ENCODE peak calls at places on chromosome 13, in nine cellular contexts. J is CD4-positive, alpha-beta T cell; E is GM23248; W is breast epithelium; H is mammary epithelial cell; X is dorsolateral prefrontal cortex; A is heart right ventricle; Z is Karpas-422; S is H9. U is an unnamed sample. For H3K27me3, the result is how much of the 10 kb centered on the place peaks cover.

GRCh38 chr13:46530084-46530935 is 22.7 kb upstream of the LRCH1 start:
- DNase-seq in J (no peak), E (peak), W (no peak), H (peak), X (no peak), A (no peak), Z (no peak), S (no peak), U (no peak)

GRCh38 chr13:105518086-105518485 is 1017.4 kb downstream of the EFNB2 start:
- DNase-seq in J (no peak), E (no peak), W (no peak), H (no peak), X (no peak), A (no peak), Z (no peak), S (no peak), U (no peak)

GRCh38 chr13:77691871-77692270 is 5.6 kb upstream of the SLAIN1 start:
- DNase-seq in J (no peak), E (no peak), W (no peak), H (no peak), X (no peak), A (no peak), Z (no peak), S (no peak), U (no peak)

GRCh38 chr13:74301200-74302063 is 167.2 kb upstream of the KLF12 start:
- DNase-seq in J (no peak), E (peak), W (no peak), H (no peak), X (no peak), A (no peak), Z (no peak), S (no peak), U (no peak)

GRCh38 chr13:83498045-83498444 is 384.2 kb downstream of the SLITRK1 start:
- DNase-seq in J (no peak), E (no peak), W (no peak), H (peak), X (no peak), A (no peak), Z (no peak), S (no peak), U (no peak)

GRCh38 chr13:31427151-31427867 is 227.5 kb downstream of the B3GLCT start:
- DNase-seq in J (no peak), E (no peak), W (no peak), H (no peak), X (no peak), A (no peak), Z (no peak), S (no peak), U (no peak)

GRCh38 chr13:104984296-104984818 is 1551.1 kb downstream of the EFNB2 start:
- DNase-seq in J (no peak), E (no peak), W (no peak), H (peak), X (peak), A (peak), Z (no peak), S (no peak), U (no peak)

GRCh38 chr13:41008349-41008980 is 10.7 kb downstream of the ELF1 start:
- DNase-seq in J (no peak), E (peak), W (no peak), H (peak), X (no peak), A (no peak), Z (no peak), S (no peak), U (no peak)

GRCh38 chr13:30881191-30881651 is 24.9 kb upstream of the MEDAG start:
- DNase-seq in J (no peak), E (peak), W (no peak), H (no peak), X (no peak), A (no peak), Z (no peak), S (no peak), U (no peak)

GRCh38 chr13:76832258-76832988 is 53.8 kb downstream of the KCTD12 start:
- DNase-seq in J (no peak), E (no peak), W (no peak), H (no peak), X (no peak), A (no peak), Z (no peak), S (no peak), U (no peak)

GRCh38 chr13:103140001-103140671 is 73.9 kb upstream of the SLC10A2 start:
- DNase-seq in J (no peak), E (peak), W (no peak), H (peak), X (no peak), A (no peak), Z (peak), S (peak), U (no peak)

GRCh38 chr13:36981156-36981743 is 17.9 kb downstream of the ALG5 start:
- DNase-seq in J (no peak), E (peak), W (no peak), H (peak), X (no peak), A (no peak), Z (peak), S (no peak), U (no peak)

GRCh38 chr13:109971006-109971744 is 184.8 kb upstream of the IRS2 start:
- DNase-seq in J (no peak), E (peak), W (no peak), H (no peak), X (no peak), A (no peak), Z (no peak), S (no peak), U (no peak)

GRCh38 chr13:98228661-98229349 is 51.7 kb upstream of the RNF113B start:
- DNase-seq in J (no peak), E (peak), W (no peak), H (no peak), X (no peak), A (no peak), Z (no peak), S (no peak), U (no peak)

GRCh38 chr13:50697746-50698526 is 145.6 kb downstream of the DLEU7 start:
- DNase-seq in J (no peak), E (no peak), W (no peak), H (no peak), X (no peak), A (no peak), Z (no peak), S (no peak), U (no peak)

GRCh38 chr13:31909889-31910551 is 121.6 kb upstream of the FRY start:
- DNase-seq in J (peak), E (peak), W (no peak), H (peak), X (peak), A (peak), Z (peak), S (no peak), U (no peak)

GRCh38 chr13:111139874-111140561 is 24.9 kb downstream of the ARHGEF7 start:
- DNase-seq in J (no peak), E (no peak), W (no peak), H (no peak), X (no peak), A (no peak), Z (no peak), S (no peak), U (no peak)

GRCh38 chr13:64591981-64592380 is 2638.2 kb downstream of the PCDH9 start:
- DNase-seq in J (no peak), E (peak), W (no peak), H (peak), X (no peak), A (no peak), Z (no peak), S (no peak), U (no peak)

GRCh38 chr13:66977156-66977555 is 253.0 kb downstream of the PCDH9 start:
- DNase-seq in J (no peak), E (no peak), W (no peak), H (no peak), X (no peak), A (no peak), Z (no peak), S (no peak), U (no peak)

GRCh38 chr13:30755678-30756077 is 20.3 kb downstream of the ALOX5AP start:
- DNase-seq in J (no peak), E (no peak), W (no peak), H (no peak), X (no peak), A (no peak), Z (no peak), S (no peak), U (no peak)

GRCh38 chr13:74839656-74840055 is 642.3 kb downstream of the TBC1D4 start:
- DNase-seq in J (no peak), E (peak), W (no peak), H (peak), X (no peak), A (no peak), Z (no peak), S (no peak), U (no peak)

GRCh38 chr13:113596321-113597200 is 12.0 kb downstream of the TFDP1 start:
- DNase-seq in J (no peak), E (no peak), W (no peak), H (no peak), X (no peak), A (no peak), Z (no peak), S (peak), U (no peak)

GRCh38 chr13:99542788-99543406 is 41.6 kb downstream of the TM9SF2 start:
- DNase-seq in J (no peak), E (no peak), W (no peak), H (no peak), X (no peak), A (no peak), Z (peak), S (no peak), U (peak)

GRCh38 chr13:81927347-81927746 is 1586.4 kb upstream of the SPRY2 start:
- DNase-seq in J (no peak), E (no peak), W (no peak), H (no peak), X (no peak), A (no peak), Z (no peak), S (peak), U (no peak)

GRCh38 chr13:26785845-26786630 is 25.5 kb upstream of the GPR12 start:
- DNase-seq in J (no peak), E (no peak), W (no peak), H (peak), X (peak), A (peak), Z (peak), S (peak), U (no peak)
- H3K27me3 ChIP-seq in J (under half), E (under half), W (under half), H (under half), X (under half), A (under half), Z (under half), S (under half), U (under half)

GRCh38 chr13:28097503-28097902 is 2.9 kb downstream of the FLT3 start:
- DNase-seq in J (no peak), E (no peak), W (no peak), H (no peak), X (no peak), A (no peak), Z (no peak), S (no peak), U (no peak)
- H3K27me3 ChIP-seq in J (under half), E (half or more), W (under half), H (under half), X (half or more), A (half or more), Z (under half), S (under half), U (under half)

GRCh38 chr13:59890064-59890463 is 273.7 kb downstream of the DIAPH3 start:
- DNase-seq in J (no peak), E (peak), W (no peak), H (no peak), X (no peak), A (no peak), Z (no peak), S (no peak), U (no peak)

GRCh38 chr13:59893261-59893660 is 270.5 kb downstream of the DIAPH3 start:
- DNase-seq in J (no peak), E (no peak), W (no peak), H (no peak), X (no peak), A (no peak), Z (no peak), S (no peak), U (no peak)

GRCh38 chr13:59888408-59888807 is 275.3 kb downstream of the DIAPH3 start:
- DNase-seq in J (no peak), E (no peak), W (no peak), H (no peak), X (no peak), A (no peak), Z (no peak), S (no peak), U (no peak)

DNA sequence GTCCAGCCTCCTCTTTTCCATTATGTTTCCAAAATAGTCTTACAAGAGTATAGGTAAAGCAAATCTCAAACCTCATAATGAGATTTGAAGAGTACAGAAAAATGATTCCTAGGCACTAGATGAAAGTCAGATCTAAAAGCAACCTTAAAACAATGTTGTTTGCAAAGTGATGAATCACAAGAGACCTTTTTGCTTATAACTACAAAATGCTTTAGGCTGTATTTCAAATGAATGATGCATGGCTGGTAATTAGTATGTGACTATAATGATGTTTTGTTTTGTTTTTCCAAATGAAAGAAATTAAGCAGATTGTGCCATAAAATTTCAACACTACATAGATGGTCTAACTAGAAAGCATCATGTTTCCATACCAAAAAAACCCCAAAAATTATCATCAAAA is 272.7 kb downstream of the DIAPH3 start:
- DNase-seq in J (no peak), E (peak), W (no peak), H (peak), X (no peak), A (no peak), Z (no peak), S (no peak), U (no peak)
- H3K27me3 ChIP-seq in J (under half), E (under half), W (under half), H (under half), X (under half), A (under half), Z (under half), S (under half), U (under half)

DNA sequence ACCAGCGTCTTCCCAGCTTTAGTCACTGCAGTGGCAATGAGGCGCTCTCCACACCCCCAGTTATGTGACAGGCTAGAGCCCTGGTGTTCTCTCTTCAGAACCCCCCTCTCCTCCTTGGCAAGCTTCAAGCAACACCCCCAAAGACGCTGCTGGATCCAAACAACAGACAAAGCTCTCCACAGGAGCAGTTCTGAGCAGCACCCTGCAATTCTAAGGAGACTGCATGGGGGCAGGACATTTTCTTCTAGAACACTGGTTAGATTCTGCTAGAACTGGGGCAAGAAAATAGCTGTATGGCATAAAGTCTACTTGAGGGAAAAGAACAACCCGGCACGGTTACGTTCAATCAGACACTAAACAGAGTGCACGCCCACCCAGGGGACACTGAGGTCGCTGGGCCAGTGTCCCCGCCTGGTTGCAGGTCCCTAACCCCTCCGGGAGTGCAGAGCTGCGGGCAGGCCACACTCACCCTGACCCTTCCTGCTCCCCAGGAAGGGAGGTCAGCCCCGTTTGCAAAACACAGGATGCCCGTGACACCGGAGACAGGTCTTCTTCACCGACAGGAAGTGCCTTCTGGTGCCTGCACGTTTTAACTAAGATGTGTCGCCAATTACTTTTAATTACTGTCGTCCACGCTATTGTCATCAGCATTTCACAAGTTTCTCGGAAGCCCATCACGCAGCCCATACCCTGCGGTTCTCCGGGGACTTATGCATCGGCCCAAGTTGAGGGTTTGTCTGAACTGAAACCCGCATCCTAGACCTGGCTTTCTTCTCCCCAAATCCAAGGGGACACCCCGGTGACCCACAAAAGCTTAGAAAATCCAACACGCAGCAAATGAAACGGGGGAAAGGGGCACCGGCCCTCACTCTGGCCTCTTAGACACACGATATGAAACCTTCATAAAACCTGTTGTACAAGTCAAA is 943 bp downstream of the GJB6 start:
- DNase-seq in J (no peak), E (no peak), W (no peak), H (no peak), X (no peak), A (no peak), Z (no peak), S (peak), U (no peak)
- H3K27me3 ChIP-seq in J (under half), E (half or more), W (under half), H (under half), X (under half), A (under half), Z (under half), S (under half), U (under half)

U was measured in esophagus squamous epithelium.